ENCODE peak calls at places on chromosome X, in ten cellular contexts. M is right atrium auricular region, Y is esophagus muscularis mucosa, S is left lung, O is B cell, L is NB4, X is Calu3, R is fibroblast of mammary gland, K is nephron progenitor cell, H is lower lobe of right lung. U is an unnamed sample.

GRCh38 chrX:85930099-85930498 is 117.3 kb downstream of the CHM start:
- DNase-seq in Y (no peak), O (no peak), R (no peak), X (no peak), M (no peak), L (no peak), S (no peak), H (no peak), K (no peak), U (no peak)

GRCh38 chrX:105876658-105877057 is 54.3 kb downstream of the NRK start:
- DNase-seq in X (no peak), R (peak), M (no peak), H (no peak), Y (no peak), O (no peak), S (no peak), K (no peak), L (peak), U (peak)

GRCh38 chrX:154115750-154116149 is 18.2 kb upstream of the MECP2 start:
- DNase-seq in H (no peak), L (no peak), S (no peak), O (no peak), M (no peak), K (no peak), X (no peak), R (no peak), Y (no peak), U (no peak)

GRCh38 chrX:11970935-11971334 is 167.3 kb upstream of the FRMPD4 start:
- DNase-seq in R (peak), H (no peak), Y (no peak), X (no peak), L (no peak), S (no peak), O (no peak), K (no peak), M (no peak), U (peak)

GRCh38 chrX:79300821-79301220 is 66.3 kb downstream of the ITM2A start:
- DNase-seq in K (no peak), Y (no peak), M (no peak), O (no peak), H (no peak), L (no peak), S (no peak), X (no peak), R (no peak), U (no peak)

GRCh38 chrX:50626432-50626831 is 155.8 kb upstream of the DGKK start:
- DNase-seq in M (no peak), O (no peak), Y (no peak), R (no peak), L (no peak), K (no peak), S (no peak), X (no peak), H (no peak), U (no peak)

GRCh38 chrX:93985621-93986020 is 311.6 kb downstream of the FAM133A start:
- DNase-seq in M (no peak), X (no peak), R (peak), S (no peak), K (no peak), H (no peak), L (peak), Y (no peak), O (no peak), U (peak)

GRCh38 chrX:30521440-30522182 is 56.0 kb downstream of the TASL start:
- DNase-seq in S (no peak), L (no peak), Y (no peak), X (no peak), H (no peak), M (no peak), K (no peak), O (no peak), R (peak), U (peak)

GRCh38 chrX:44489515-44489914 is 53.1 kb downstream of the FUNDC1 start:
- DNase-seq in L (no peak), H (no peak), R (no peak), X (no peak), M (no peak), K (no peak), Y (no peak), O (no peak), S (no peak), U (no peak)

GRCh38 chrX:16892504-16893362 is 22.6 kb upstream of the RBBP7 start:
- DNase-seq in O (peak), X (peak), S (peak), Y (no peak), M (peak), K (peak), R (peak), L (peak), H (peak), U (peak)

GRCh38 chrX:129606918-129607317 is 47.8 kb downstream of the APLN start:
- DNase-seq in M (peak), X (peak), K (peak), H (no peak), L (peak), R (peak), S (no peak), Y (no peak), O (peak), U (peak)

GRCh38 chrX:139077303-139078131 is 366.0 kb upstream of the FGF13 start:
- DNase-seq in M (no peak), R (peak), K (no peak), H (no peak), O (no peak), X (no peak), L (no peak), S (no peak), Y (no peak), U (peak)

GRCh38 chrX:24494544-24495113 is 29.5 kb downstream of the PDK3 start:
- DNase-seq in S (no peak), K (no peak), H (no peak), X (peak), M (no peak), Y (no peak), L (no peak), O (no peak), R (peak), U (peak)

GRCh38 chrX:11129546-11129945 is 18.4 kb downstream of the HCCS start:
- DNase-seq in R (no peak), M (no peak), H (no peak), X (no peak), L (no peak), S (no peak), O (no peak), K (no peak), Y (no peak), U (no peak)

GRCh38 chrX:53587795-53588194 is 98.7 kb downstream of the HUWE1 start:
- DNase-seq in H (no peak), Y (no peak), O (no peak), L (no peak), M (no peak), K (no peak), X (no peak), S (no peak), R (no peak), U (no peak)

GRCh38 chrX:44747317-44747716 is 96.5 kb upstream of the DUSP21 start:
- DNase-seq in R (no peak), M (no peak), S (no peak), K (no peak), L (peak), H (no peak), X (no peak), O (no peak), Y (no peak), U (no peak)

GRCh38 chrX:39757971-39758370 is 339.8 kb downstream of the BCOR start:
- DNase-seq in H (no peak), O (no peak), S (no peak), R (peak), K (no peak), M (no peak), L (no peak), Y (no peak), X (no peak), U (no peak)

GRCh38 chrX:51851507-51852085 is 41.8 kb upstream of the MAGED1 start:
- DNase-seq in Y (no peak), K (no peak), X (no peak), M (no peak), S (no peak), R (no peak), O (no peak), L (no peak), H (no peak), U (peak)

GRCh38 chrX:2500091-2500680 is 590 bp downstream of the DHRSX start:
- DNase-seq in H (peak), M (no peak), Y (no peak), S (peak), O (peak), L (peak), X (peak), R (peak), K (peak), U (peak)

GRCh38 chrX:6778547-6779231 is 243.8 kb upstream of the VCX3A start:
- DNase-seq in Y (no peak), X (no peak), M (no peak), K (peak), O (no peak), H (no peak), S (no peak), R (no peak), L (no peak), U (no peak)

GRCh38 chrX:12988797-12989196 is 13.9 kb downstream of the TMSB4X start:
- DNase-seq in M (no peak), R (peak), H (no peak), K (no peak), L (no peak), O (no peak), S (no peak), Y (no peak), X (peak), U (peak)

GRCh38 chrX:140507223-140507981 is 2.5 kb upstream of the SOX3 start:
- DNase-seq in X (no peak), Y (no peak), M (no peak), S (no peak), L (no peak), K (no peak), O (no peak), H (no peak), R (no peak), U (peak)

GRCh38 chrX:115393271-115393670 is 103.8 kb downstream of the LUZP4 start:
- DNase-seq in Y (no peak), R (peak), M (no peak), S (no peak), H (no peak), O (no peak), X (peak), K (no peak), L (no peak), U (no peak)

GRCh38 chrX:63679432-63679831 is 105.6 kb downstream of the ARHGEF9 start:
- DNase-seq in K (no peak), H (no peak), O (no peak), R (no peak), Y (no peak), S (no peak), X (no peak), L (no peak), M (no peak), U (no peak)

GRCh38 chrX:24264383-24264782 is 49.5 kb downstream of the SUPT20HL2 start:
- DNase-seq in S (no peak), K (no peak), R (peak), H (no peak), M (no peak), X (no peak), Y (no peak), L (no peak), O (no peak), U (no peak)

GRCh38 chrX:17459008-17459407 is 84.0 kb downstream of the NHS start:
- DNase-seq in X (no peak), L (no peak), O (no peak), S (peak), K (no peak), H (no peak), Y (no peak), R (peak), M (no peak), U (peak)

GRCh38 chrX:17736856-17737706 is at the start of gene SCML1:
- DNase-seq in Y (peak), H (peak), M (peak), K (peak), X (peak), S (peak), L (no peak), R (peak), O (peak), U (peak)

GRCh38 chrX:46386511-46386910 is 158.7 kb downstream of the ZNF674 start:
- DNase-seq in Y (no peak), K (no peak), H (no peak), S (no peak), R (no peak), M (no peak), L (no peak), O (no peak), X (no peak), U (peak)
- TF ChIP-seq CTCF in Y (no peak), K (no peak), H (no peak), S (peak), R (peak), M (no peak), L (peak), O (no peak), X (peak), U (peak)

DNA sequence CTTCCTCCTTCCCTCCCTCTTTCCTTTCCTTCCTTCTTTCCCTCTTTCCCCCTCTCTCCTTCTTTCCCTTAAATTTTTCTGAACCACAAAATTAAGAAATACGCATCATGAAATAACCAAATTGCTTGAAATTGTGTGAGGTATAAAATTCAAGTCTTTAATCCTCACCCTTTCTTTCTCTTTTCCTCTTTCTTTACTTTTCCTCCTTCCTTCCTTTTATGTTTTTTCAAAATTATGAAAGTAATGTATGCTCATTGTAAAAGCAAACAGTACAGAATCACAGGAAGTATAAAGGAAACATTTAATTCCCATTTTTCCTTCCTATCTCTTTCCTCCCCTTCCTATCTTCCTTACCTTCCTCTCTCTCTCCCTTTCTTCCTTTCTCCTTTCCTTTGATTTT is 5.4 kb downstream of the ADGRG4 start:
- DNase-seq in O (no peak), Y (no peak), K (no peak), H (no peak), S (no peak), R (no peak), X (no peak), M (no peak), L (no peak), U (no peak)
- TF ChIP-seq CTCF in O (no peak), Y (no peak), K (no peak), H (no peak), S (no peak), R (no peak), X (no peak), M (no peak), L (no peak), U (no peak)

DNA sequence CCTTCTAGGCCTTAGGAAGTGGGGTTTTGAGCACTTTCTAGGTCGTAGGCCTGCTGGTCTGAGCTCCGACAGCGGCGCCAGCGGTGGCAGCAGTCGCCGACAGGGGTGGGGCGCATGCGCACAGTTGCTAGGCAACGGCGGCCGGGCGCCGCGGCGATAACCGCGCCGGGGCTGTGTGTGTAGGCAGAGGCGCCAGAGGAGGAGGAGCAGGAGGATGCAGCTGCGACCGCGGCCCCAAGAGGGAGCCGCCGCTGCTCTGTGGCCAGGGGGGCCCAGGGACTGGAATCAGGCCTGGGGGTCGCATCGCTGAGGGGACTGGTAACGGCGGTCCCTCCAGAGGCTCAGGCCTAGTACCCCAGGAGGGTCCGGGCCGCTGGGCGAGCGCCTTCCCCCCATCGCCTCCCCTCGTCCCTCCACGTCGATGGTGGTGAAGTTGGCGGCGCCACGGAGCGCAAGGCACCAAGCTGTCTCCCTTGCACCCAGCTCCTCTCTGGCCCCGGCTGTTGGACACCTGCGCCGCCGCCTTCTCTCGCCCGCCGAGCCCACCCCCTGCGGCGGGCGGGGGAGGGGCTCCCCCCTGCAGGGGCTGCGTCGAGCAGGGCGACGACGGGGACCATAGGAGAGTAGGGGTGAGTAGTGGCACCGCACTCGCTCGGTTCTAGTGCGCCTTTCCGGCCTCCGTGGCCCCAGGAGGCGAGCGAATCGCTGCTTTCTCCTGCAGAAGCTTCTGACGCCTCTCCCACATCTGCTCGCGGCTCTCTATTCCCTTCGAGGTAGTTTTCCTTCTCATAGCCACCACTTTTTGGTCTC is 58.6 kb upstream of the ZC4H2 start:
- DNase-seq in H (peak), O (peak), M (peak), Y (no peak), K (peak), L (peak), S (peak), R (peak), X (peak), U (no peak)
- TF ChIP-seq CTCF in H (peak), O (peak), M (peak), Y (peak), K (peak), L (no peak), S (no peak), R (peak), X (no peak), U (no peak)

DNA sequence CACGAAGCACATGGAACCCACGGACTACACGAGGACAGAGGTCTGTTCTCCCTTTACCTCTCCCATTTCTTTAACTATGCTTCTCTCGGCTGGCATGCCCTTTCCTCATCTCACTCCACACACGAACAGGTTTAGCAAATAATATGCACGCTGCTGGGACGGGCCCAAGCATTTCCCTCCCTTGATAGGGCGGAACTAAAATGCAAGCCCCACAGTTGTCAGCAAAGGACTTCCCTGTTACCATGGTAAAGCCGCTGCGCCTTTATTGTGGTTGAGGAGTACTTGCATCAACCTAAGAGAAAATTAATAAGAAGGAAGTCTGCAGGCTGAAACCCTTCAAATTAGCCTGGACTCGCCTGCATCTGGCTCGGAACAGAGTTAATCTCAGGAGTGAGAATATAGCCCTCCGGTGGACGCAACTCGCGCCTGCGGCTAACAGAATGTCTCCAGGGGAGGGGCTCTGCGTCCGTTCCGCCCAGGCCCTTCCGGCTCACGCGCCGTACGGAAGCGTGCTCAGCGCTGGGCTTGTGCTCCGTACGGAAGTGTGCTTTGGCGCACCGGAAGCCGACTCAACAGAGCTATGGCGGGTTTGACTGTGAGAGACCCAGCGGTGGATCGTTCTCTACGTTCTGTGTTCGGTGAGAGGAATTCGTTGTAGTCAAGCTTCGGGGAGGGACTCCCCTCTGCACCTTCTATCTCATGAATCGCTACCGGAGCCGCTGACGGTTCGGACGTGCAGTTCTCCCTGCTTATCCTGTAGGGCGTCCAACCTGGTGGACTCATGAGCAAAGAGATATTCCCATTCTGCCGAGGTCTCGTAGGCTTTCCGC is at the start of gene CSTF2:
- DNase-seq in M (peak), R (peak), S (peak), X (peak), L (peak), Y (peak), O (peak), H (peak), K (peak), U (peak)
- TF ChIP-seq CTCF in M (no peak), R (no peak), S (no peak), X (no peak), L (no peak), Y (no peak), O (no peak), H (no peak), K (no peak), U (no peak)

U was measured in MCF 10A.